ENCODE peak calls at places on chromosomes 1 and 21, in ten cellular contexts. Z, F, K, C, T, H, W, B, O and L are unnamed samples.

GRCh38 chr1:58884706-58885661 is 101.1 kb upstream of the JUN start:
- DNase-seq in Z (no peak), F (no peak), K (no peak), C (no peak), T (no peak), H (peak; percentile 58), W (no peak), B (no peak), O (no peak), L (no peak)

GRCh38 chr1:204659061-204659460 is 26.5 kb downstream of the LRRN2 start:
- DNase-seq in Z (no peak), F (no peak), K (no peak), C (no peak), T (no peak), H (no peak), W (no peak), B (no peak), O (no peak), L (no peak)

GRCh38 chr1:159838715-159839114 is 12.0 kb downstream of the SLAMF8 start:
- DNase-seq in Z (no peak), F (no peak), K (no peak), C (no peak), T (no peak), H (no peak), W (no peak), B (no peak), O (no peak), L (no peak)

GRCh38 chr1:204299828-204300365 is 59.8 kb downstream of the PLEKHA6 start:
- DNase-seq in Z (no peak), F (no peak), K (no peak), C (no peak), T (no peak), H (no peak), W (no peak), B (no peak), O (no peak), L (no peak)

GRCh38 chr1:84859866-84860265 is 33.1 kb downstream of the LPAR3 start:
- DNase-seq in Z (no peak), F (no peak), K (no peak), C (no peak), T (no peak), H (no peak), W (no peak), B (no peak), O (no peak), L (no peak)

GRCh38 chr21:20647603-20648002 is 350.6 kb upstream of the NCAM2 start:
- DNase-seq in Z (no peak), F (no peak), K (no peak), C (no peak), T (no peak), H (no peak), W (no peak), B (no peak), O (no peak), L (no peak)

GRCh38 chr1:63854091-63854490 is 80.3 kb downstream of the ROR1 start:
- DNase-seq in Z (no peak), F (no peak), K (no peak), C (no peak), T (no peak), H (no peak), W (no peak), B (no peak), O (no peak), L (no peak)

GRCh38 chr1:117633423-117633822 is 27.6 kb downstream of the TENT5C start:
- DNase-seq in Z (no peak), F (no peak), K (no peak), C (no peak), T (no peak), H (no peak), W (no peak), B (no peak), O (no peak), L (no peak)

GRCh38 chr1:194102607-194103006 is 916.2 kb upstream of the B3GALT2 start:
- DNase-seq in Z (no peak), F (no peak), K (no peak), C (no peak), T (no peak), H (no peak), W (peak; percentile 4), B (peak; percentile 29), O (peak; percentile 13), L (no peak)

GRCh38 chr1:21610027-21610426 is 59.1 kb downstream of the RAP1GAP start:
- DNase-seq in Z (no peak), F (no peak), K (no peak), C (no peak), T (no peak), H (no peak), W (no peak), B (no peak), O (no peak), L (no peak)

GRCh38 chr1:200211157-200211556 is 183.6 kb downstream of the NR5A2 start:
- DNase-seq in Z (no peak), F (no peak), K (no peak), C (no peak), T (no peak), H (no peak), W (peak; percentile 95), B (no peak), O (no peak), L (no peak)

GRCh38 chr1:93758842-93759515 is 77.3 kb upstream of the BCAR3 start:
- DNase-seq in Z (no peak), F (no peak), K (no peak), C (peak; percentile 64), T (no peak), H (no peak), W (peak; percentile 89), B (no peak), O (peak; percentile 34), L (no peak)

GRCh38 chr1:12518956-12519707 is 98.9 kb downstream of the DHRS3 start:
- DNase-seq in Z (peak; percentile 63), F (no peak), K (peak; percentile 84), C (peak; percentile 59), T (peak; percentile 81), H (peak; percentile 68), W (peak; percentile 63), B (peak; percentile 51), O (no peak), L (no peak)

GRCh38 chr1:227884370-227885134 is 63.2 kb downstream of the WNT9A start:
- DNase-seq in Z (peak; percentile 10), F (no peak), K (no peak), C (peak; percentile 37), T (no peak), H (peak; percentile 6), W (no peak), B (no peak), O (no peak), L (no peak)

GRCh38 chr1:39087109-39087834 is 61.1 kb downstream of the NDUFS5 start:
- DNase-seq in Z (no peak), F (no peak), K (no peak), C (no peak), T (peak; percentile 62), H (peak; percentile 56), W (peak; percentile 76), B (no peak), O (no peak), L (no peak)

DNA sequence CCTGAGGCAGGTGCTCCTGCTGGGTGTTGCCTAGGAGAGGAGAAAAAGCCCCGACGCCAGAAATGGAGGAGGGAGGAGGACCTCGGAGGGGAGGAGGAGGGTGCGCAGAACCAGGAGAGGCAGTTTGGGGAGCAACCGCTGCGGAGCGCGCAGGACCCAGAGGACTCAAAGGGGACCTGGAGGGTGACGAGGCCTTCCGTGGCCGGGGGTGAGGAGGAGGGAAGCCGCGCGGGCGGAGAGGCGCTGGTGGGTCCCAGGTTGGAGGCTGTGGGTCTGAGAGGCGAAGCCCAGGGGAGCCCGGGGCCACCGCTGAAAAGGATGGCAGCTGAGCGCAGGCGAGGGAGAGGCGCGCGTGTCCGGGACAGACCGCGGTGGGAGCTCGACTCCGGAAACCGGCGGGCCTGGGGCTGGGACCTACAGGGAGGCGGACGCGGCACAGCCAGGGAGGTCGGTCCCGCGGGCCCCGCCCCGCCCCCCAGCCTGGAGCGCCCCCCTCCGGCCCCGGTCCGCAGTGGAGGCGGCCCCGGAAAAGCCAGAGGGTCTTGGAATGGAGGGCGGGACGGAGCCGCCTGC is 15.1 kb downstream of the RNF223 start:
- DNase-seq in Z (no peak), F (no peak), K (no peak), C (no peak), T (no peak), H (no peak), W (no peak), B (peak; percentile 51), O (no peak), L (no peak)
- H3K4me3 ChIP-seq in Z (peak overlapping the region; percentile 24), F (peak overlapping the region; percentile 55), K (peak overlapping the region; percentile 14), C (peak overlapping the region; percentile 62), T (peak overlapping the region; percentile 38), H (peak overlapping the region; percentile 42), W (peak overlapping the region; percentile 83), B (peak overlapping the region; percentile 58), O (peak overlapping the region; percentile 74), L (peak overlapping the region; percentile 35)

DNA sequence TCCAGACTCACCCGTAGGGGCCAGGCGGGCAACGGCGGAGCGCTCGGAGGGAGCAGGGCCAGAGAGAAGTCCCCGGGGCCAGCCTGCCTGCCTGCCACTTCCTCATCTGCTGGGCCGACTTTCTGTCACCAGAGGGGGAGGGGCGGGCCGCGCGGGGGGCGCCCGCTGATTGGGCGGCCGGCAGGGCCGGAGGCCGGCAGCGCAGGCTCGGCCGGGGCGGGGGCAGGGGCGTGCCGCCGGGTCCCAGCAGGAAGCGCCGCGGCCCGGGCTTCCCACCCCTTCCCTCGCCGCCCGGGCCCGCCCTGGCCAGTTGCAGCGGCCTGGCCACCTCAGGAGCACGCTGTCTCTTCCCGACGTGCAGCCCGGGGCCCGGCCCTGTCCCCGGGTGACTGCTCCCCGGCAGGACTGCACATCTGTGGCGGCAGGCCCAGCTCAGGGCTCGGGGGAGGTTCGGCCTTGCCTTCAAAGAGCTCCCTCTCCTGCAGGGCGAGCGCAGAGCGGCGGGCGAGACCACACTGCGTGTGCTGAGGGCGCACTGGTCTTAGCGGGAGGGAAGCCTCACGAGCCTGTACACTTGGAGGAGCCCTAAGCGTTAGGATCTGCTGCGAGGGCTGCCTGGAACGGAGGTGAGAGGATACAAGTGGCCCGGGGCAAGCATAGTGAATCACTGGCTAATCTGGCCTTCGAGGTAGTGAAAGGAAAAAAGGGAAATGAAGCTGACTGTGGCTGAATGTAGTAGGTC is at the start of gene ELOVL1:
- DNase-seq in Z (peak; percentile 86), F (peak; percentile 61), K (peak; percentile 93), C (peak; percentile 96), T (peak; percentile 87), H (peak; percentile 86), W (peak; percentile 80), B (peak; percentile 96), O (peak; percentile 84), L (peak; percentile 68)
- H3K27ac ChIP-seq in Z (peak within 1 kb of the TSS; percentile 98), F (peak within 1 kb of the TSS; percentile 98), K (peak within 1 kb of the TSS; percentile 90), C (peak within 1 kb of the TSS; percentile 95), T (peak within 1 kb of the TSS; percentile 81), H (peak within 1 kb of the TSS; percentile 83), W (peak within 1 kb of the TSS; percentile 93), B (peak within 1 kb of the TSS; percentile 85), O (peak within 1 kb of the TSS; percentile 94), L (peak within 1 kb of the TSS; percentile 72)

GRCh38 chr1:213997031-213997771 is 9.4 kb downstream of the PROX1 start:
- DNase-seq in Z (no peak), F (no peak), K (no peak), C (no peak), T (no peak), H (no peak), W (no peak), B (no peak), O (no peak), L (no peak)
- H3K4me3 ChIP-seq in Z (no peak overlapping the region), F (no peak overlapping the region), K (no peak overlapping the region), C (peak overlapping the region; percentile 22), T (no peak overlapping the region), H (no peak overlapping the region), W (no peak overlapping the region), B (no peak overlapping the region), O (no peak overlapping the region), L (no peak overlapping the region)

DNA sequence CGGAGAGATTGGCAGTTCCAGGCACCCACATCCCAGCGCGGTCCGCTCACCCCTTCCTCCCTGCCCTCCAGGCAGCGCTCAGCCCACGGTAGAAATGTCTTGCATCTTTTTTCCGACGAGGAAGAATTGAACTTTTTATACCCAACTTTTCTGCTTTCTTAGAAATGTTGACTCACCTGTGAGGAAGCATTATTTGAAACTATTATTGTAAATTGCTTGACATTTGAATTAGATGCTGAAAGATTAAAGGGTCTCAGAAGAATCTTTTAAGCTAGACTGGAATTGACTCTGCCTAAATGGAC is 912 bp upstream of the SIPA1L2 start:
- DNase-seq in Z (no peak), F (no peak), K (no peak), C (no peak), T (no peak), H (no peak), W (no peak), B (no peak), O (no peak), L (no peak)
- H3K27ac ChIP-seq in Z (peak overlapping the region; percentile 97), F (peak overlapping the region; percentile 12), K (peak overlapping the region; percentile 93), C (peak overlapping the region; percentile 90), T (peak overlapping the region; percentile 94), H (no peak overlapping the region), W (peak overlapping the region; percentile 86), B (no peak overlapping the region), O (peak overlapping the region; percentile 88), L (no peak overlapping the region)